ENCODE peak calls at places on chromosomes 4 and X, in seven cellular contexts. One of them, this sample, is unnamed.
A peak's percentile ranks its signal among the peaks of the same experiment; 100 is the strongest.

GRCh38 chr4:172866421-172866820 is 302.2 kb upstream of the GALNT7 start:
- DNase-seq in SK-N-SH: no peak
- DNase-seq in H1: no peak
- DNase-seq in HepG2: no peak
- DNase-seq in K562: no peak
- DNase-seq in GM12892: no peak
- DNase-seq in GM12878: no peak
- DNase-seq in this sample: no peak

GRCh38 chrX:12007881-12008280 is 130.4 kb upstream of the FRMPD4 start:
- DNase-seq in SK-N-SH: no peak
- DNase-seq in GM12878: no peak
- DNase-seq in H1: no peak
- DNase-seq in K562: no peak
- DNase-seq in GM12892: no peak
- DNase-seq in HepG2: no peak
- DNase-seq in this sample: no peak

GRCh38 chr4:30443289-30443688 is 276.9 kb upstream of the PCDH7 start:
- DNase-seq in K562: no peak
- DNase-seq in H1: peak; percentile 39
- DNase-seq in GM12892: no peak
- DNase-seq in HepG2: no peak
- DNase-seq in SK-N-SH: no peak
- DNase-seq in GM12878: no peak
- DNase-seq in this sample: no peak

GRCh38 chrX:151871244-151871643 is 41.4 kb upstream of the MAGEA4 start:
- DNase-seq in H1: no peak
- DNase-seq in K562: no peak
- DNase-seq in GM12892: no peak
- DNase-seq in GM12878: no peak
- DNase-seq in HepG2: peak; percentile 0
- DNase-seq in SK-N-SH: no peak
- DNase-seq in this sample: no peak

GRCh38 chr4:96652158-96652557 is 812.3 kb downstream of the PDHA2 start:
- DNase-seq in H1: no peak
- DNase-seq in GM12892: no peak
- DNase-seq in GM12878: no peak
- DNase-seq in K562: no peak
- DNase-seq in SK-N-SH: no peak
- DNase-seq in HepG2: no peak
- DNase-seq in this sample: no peak

GRCh38 chr4:130478406-130478805 is 1382.5 kb downstream of the C4orf33 start:
- DNase-seq in HepG2: no peak
- DNase-seq in GM12892: no peak
- DNase-seq in SK-N-SH: no peak
- DNase-seq in H1: no peak
- DNase-seq in GM12878: no peak
- DNase-seq in K562: no peak
- DNase-seq in this sample: no peak

GRCh38 chrX:119399772-119400101 is 601 bp downstream of the SLC25A43 start:
- DNase-seq in K562: no peak
- DNase-seq in SK-N-SH: no peak
- DNase-seq in HepG2: no peak
- DNase-seq in H1: no peak
- DNase-seq in GM12878: no peak
- DNase-seq in GM12892: no peak
- DNase-seq in this sample: no peak

GRCh38 chr4:180203349-180203748 is 2039.9 kb upstream of the TENM3 start:
- DNase-seq in H1: no peak
- DNase-seq in GM12878: peak; percentile 31
- DNase-seq in GM12892: no peak
- DNase-seq in SK-N-SH: no peak
- DNase-seq in K562: no peak
- DNase-seq in HepG2: no peak
- DNase-seq in this sample: peak; percentile 2

GRCh38 chr4:36152712-36153111 is 91.6 kb downstream of the ARAP2 start:
- DNase-seq in HepG2: no peak
- DNase-seq in K562: no peak
- DNase-seq in SK-N-SH: no peak
- DNase-seq in GM12878: no peak
- DNase-seq in H1: no peak
- DNase-seq in GM12892: no peak
- DNase-seq in this sample: no peak

GRCh38 chr4:146957252-146957651 is 11.6 kb upstream of the TTC29 start:
- DNase-seq in GM12878: no peak
- DNase-seq in SK-N-SH: no peak
- DNase-seq in HepG2: no peak
- DNase-seq in H1: no peak
- DNase-seq in GM12892: no peak
- DNase-seq in K562: no peak
- DNase-seq in this sample: no peak

GRCh38 chrX:139538907-139539593 is 8.5 kb downstream of the F9 start:
- DNase-seq in SK-N-SH: no peak
- DNase-seq in HepG2: no peak
- DNase-seq in H1: no peak
- DNase-seq in GM12878: no peak
- DNase-seq in GM12892: no peak
- DNase-seq in K562: no peak
- DNase-seq in this sample: no peak

GRCh38 chr4:8640816-8641215 is 48.3 kb downstream of the CPZ start:
- DNase-seq in GM12878: no peak
- DNase-seq in H1: no peak
- DNase-seq in GM12892: no peak
- DNase-seq in SK-N-SH: no peak
- DNase-seq in K562: no peak
- DNase-seq in HepG2: no peak
- DNase-seq in this sample: no peak

GRCh38 chr4:155722816-155723499 is 35.9 kb upstream of the GUCY1B1 start:
- DNase-seq in GM12892: no peak
- DNase-seq in SK-N-SH: no peak
- DNase-seq in K562: no peak
- DNase-seq in HepG2: no peak
- DNase-seq in GM12878: no peak
- DNase-seq in H1: no peak
- DNase-seq in this sample: no peak

GRCh38 chr4:16801356-16801755 is 97.1 kb downstream of the LDB2 start:
- DNase-seq in HepG2: no peak
- DNase-seq in H1: no peak
- DNase-seq in GM12892: no peak
- DNase-seq in K562: no peak
- DNase-seq in GM12878: no peak
- DNase-seq in SK-N-SH: no peak
- DNase-seq in this sample: no peak

GRCh38 chrX:136689441-136689840 is 41.5 kb downstream of the CD40LG start:
- DNase-seq in SK-N-SH: no peak
- DNase-seq in GM12878: no peak
- DNase-seq in K562: peak; percentile 22
- DNase-seq in GM12892: no peak
- DNase-seq in HepG2: no peak
- DNase-seq in H1: no peak
- DNase-seq in this sample: no peak

GRCh38 chrX:53280703-53281320 is 572 bp downstream of the IQSEC2 start:
- DNase-seq in SK-N-SH: no peak
- DNase-seq in GM12892: no peak
- DNase-seq in GM12878: no peak
- DNase-seq in K562: no peak
- DNase-seq in H1: no peak
- DNase-seq in HepG2: no peak
- DNase-seq in this sample: no peak

GRCh38 chr4:36665985-36666384 is 384.6 kb downstream of the DTHD1 start:
- DNase-seq in HepG2: no peak
- DNase-seq in GM12878: no peak
- DNase-seq in GM12892: no peak
- DNase-seq in H1: no peak
- DNase-seq in SK-N-SH: no peak
- DNase-seq in K562: no peak
- DNase-seq in this sample: no peak

GRCh38 chr4:23763559-23763958 is 126.3 kb downstream of the PPARGC1A start:
- DNase-seq in K562: no peak
- DNase-seq in GM12878: no peak
- DNase-seq in SK-N-SH: no peak
- DNase-seq in GM12892: no peak
- DNase-seq in HepG2: peak; percentile 55
- DNase-seq in H1: no peak
- DNase-seq in this sample: no peak

GRCh38 chr4:16969696-16970135 is 71.3 kb upstream of the LDB2 start:
- DNase-seq in GM12892: no peak
- DNase-seq in HepG2: peak; percentile 50
- DNase-seq in H1: no peak
- DNase-seq in K562: no peak
- DNase-seq in SK-N-SH: no peak
- DNase-seq in GM12878: no peak
- DNase-seq in this sample: no peak

GRCh38 chr4:159549092-159549491 is 446.2 kb downstream of the RAPGEF2 start:
- DNase-seq in GM12892: no peak
- DNase-seq in GM12878: no peak
- DNase-seq in HepG2: no peak
- DNase-seq in H1: no peak
- DNase-seq in SK-N-SH: no peak
- DNase-seq in K562: no peak
- DNase-seq in this sample: no peak

GRCh38 chrX:129686422-129686948 is 31.7 kb upstream of the APLN start:
- DNase-seq in GM12892: no peak
- DNase-seq in SK-N-SH: no peak
- DNase-seq in HepG2: no peak
- DNase-seq in GM12878: no peak
- DNase-seq in K562: no peak
- DNase-seq in H1: no peak
- DNase-seq in this sample: no peak

GRCh38 chr4:174217273-174218126 is 66.0 kb downstream of the FBXO8 start:
- DNase-seq in GM12892: no peak
- DNase-seq in GM12878: no peak
- DNase-seq in H1: no peak
- DNase-seq in HepG2: no peak
- DNase-seq in SK-N-SH: peak; percentile 85
- DNase-seq in K562: no peak
- DNase-seq in this sample: no peak
- TF ChIP-seq TAF1 in GM12892: no peak
- TF ChIP-seq TAF1 in GM12878: no peak
- TF ChIP-seq TAF1 in H1: no peak
- TF ChIP-seq TAF1 in HepG2: no peak
- TF ChIP-seq TAF1 in SK-N-SH: peak; percentile 6
- TF ChIP-seq TAF1 in K562: no peak
- TF ChIP-seq TAF1 in this sample: no peak

GRCh38 chr4:152588869-152589268 is 53.0 kb upstream of the FBXW7 start:
- DNase-seq in H1: no peak
- DNase-seq in HepG2: no peak
- DNase-seq in K562: no peak
- DNase-seq in SK-N-SH: no peak
- DNase-seq in GM12892: no peak
- DNase-seq in GM12878: no peak
- DNase-seq in this sample: no peak

GRCh38 chr4:152586668-152587067 is 50.8 kb upstream of the FBXW7 start:
- DNase-seq in GM12878: no peak
- DNase-seq in GM12892: no peak
- DNase-seq in K562: no peak
- DNase-seq in H1: no peak
- DNase-seq in HepG2: peak; percentile 18
- DNase-seq in SK-N-SH: no peak
- DNase-seq in this sample: no peak

GRCh38 chr4:152585036-152585439 is 49.1 kb upstream of the FBXW7 start:
- DNase-seq in K562: no peak
- DNase-seq in HepG2: no peak
- DNase-seq in H1: no peak
- DNase-seq in GM12878: peak; percentile 37
- DNase-seq in GM12892: no peak
- DNase-seq in SK-N-SH: no peak
- DNase-seq in this sample: no peak

GRCh38 chr4:152590179-152591031 is 54.5 kb upstream of the FBXW7 start:
- DNase-seq in SK-N-SH: peak; percentile 56
- DNase-seq in K562: no peak
- DNase-seq in HepG2: no peak
- DNase-seq in GM12892: no peak
- DNase-seq in H1: no peak
- DNase-seq in GM12878: no peak
- DNase-seq in this sample: no peak

DNA sequence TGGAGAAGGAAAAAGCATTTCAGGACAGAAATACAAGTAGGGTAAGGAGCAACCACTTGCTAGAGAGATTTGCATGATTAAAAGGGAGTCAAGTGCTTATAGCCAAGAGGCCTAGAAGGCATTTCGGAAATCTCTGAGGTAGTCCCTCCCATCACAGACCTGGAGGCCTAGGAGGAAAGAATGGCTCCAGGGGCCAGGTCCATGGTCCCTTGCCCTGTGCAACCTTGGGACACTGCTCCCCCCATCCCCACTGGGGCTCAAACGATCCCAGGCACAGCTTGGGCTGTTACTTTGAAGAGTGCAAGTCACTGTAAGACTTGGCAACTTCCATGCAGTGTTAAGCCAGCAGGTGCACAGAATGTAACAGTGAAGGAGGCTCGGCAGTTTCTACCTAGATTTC is 51.2 kb upstream of the FBXW7 start:
- DNase-seq in K562: no peak
- DNase-seq in GM12878: no peak
- DNase-seq in H1: no peak
- DNase-seq in GM12892: no peak
- DNase-seq in HepG2: no peak
- DNase-seq in SK-N-SH: no peak
- DNase-seq in this sample: no peak
- TF ChIP-seq TAF1 in K562: no peak
- TF ChIP-seq TAF1 in GM12878: no peak
- TF ChIP-seq TAF1 in H1: no peak
- TF ChIP-seq TAF1 in GM12892: no peak
- TF ChIP-seq TAF1 in HepG2: no peak
- TF ChIP-seq TAF1 in SK-N-SH: no peak
- TF ChIP-seq TAF1 in this sample: no peak

GRCh38 chr4:182023469-182023868 is 219.7 kb upstream of the TENM3 start:
- DNase-seq in SK-N-SH: no peak
- DNase-seq in H1: no peak
- DNase-seq in K562: no peak
- DNase-seq in HepG2: no peak
- DNase-seq in GM12892: no peak
- DNase-seq in GM12878: no peak
- DNase-seq in this sample: no peak
- TF ChIP-seq TAF1 in SK-N-SH: no peak
- TF ChIP-seq TAF1 in H1: no peak
- TF ChIP-seq TAF1 in K562: no peak
- TF ChIP-seq TAF1 in HepG2: no peak
- TF ChIP-seq TAF1 in GM12892: no peak
- TF ChIP-seq TAF1 in GM12878: no peak
- TF ChIP-seq TAF1 in this sample: no peak

GRCh38 chr4:41133619-41134018 is 80.7 kb downstream of the APBB2 start:
- DNase-seq in HepG2: no peak
- DNase-seq in H1: no peak
- DNase-seq in K562: no peak
- DNase-seq in GM12878: no peak
- DNase-seq in GM12892: no peak
- DNase-seq in SK-N-SH: no peak
- DNase-seq in this sample: no peak

GRCh38 chr4:41137879-41138278 is 76.5 kb downstream of the APBB2 start:
- DNase-seq in H1: no peak
- DNase-seq in SK-N-SH: no peak
- DNase-seq in K562: no peak
- DNase-seq in GM12878: no peak
- DNase-seq in HepG2: no peak
- DNase-seq in GM12892: no peak
- DNase-seq in this sample: no peak

GRCh38 chr4:41134581-41134980 is 79.8 kb downstream of the APBB2 start:
- DNase-seq in H1: no peak
- DNase-seq in GM12878: no peak
- DNase-seq in HepG2: no peak
- DNase-seq in GM12892: no peak
- DNase-seq in SK-N-SH: no peak
- DNase-seq in K562: no peak
- DNase-seq in this sample: no peak

GRCh38 chr4:41136456-41136855 is 77.9 kb downstream of the APBB2 start:
- DNase-seq in K562: no peak
- DNase-seq in H1: no peak
- DNase-seq in SK-N-SH: no peak
- DNase-seq in GM12878: no peak
- DNase-seq in GM12892: no peak
- DNase-seq in HepG2: no peak
- DNase-seq in this sample: no peak

GRCh38 chr4:41135761-41136160 is 78.6 kb downstream of the APBB2 start:
- DNase-seq in SK-N-SH: no peak
- DNase-seq in H1: no peak
- DNase-seq in GM12878: no peak
- DNase-seq in K562: no peak
- DNase-seq in GM12892: no peak
- DNase-seq in HepG2: no peak
- DNase-seq in this sample: no peak
- TF ChIP-seq TAF1 in SK-N-SH: no peak
- TF ChIP-seq TAF1 in H1: no peak
- TF ChIP-seq TAF1 in GM12878: no peak
- TF ChIP-seq TAF1 in K562: no peak
- TF ChIP-seq TAF1 in GM12892: no peak
- TF ChIP-seq TAF1 in HepG2: no peak
- TF ChIP-seq TAF1 in this sample: no peak

This sample was measured in GM12891.